ENCODE peak calls at places on chromosomes 5 and 9, in five cellular contexts. Z is A549; V is CD4-positive, alpha-beta T cell; E is HCT116; M is uterus. N is an unnamed sample.

GRCh38 chr5:14882658-14883580 is 11.3 kb upstream of the ANKH start:
- DNase-seq in E (no peak), V (no peak), Z (no peak), M (no peak), N (no peak)

GRCh38 chr5:151772029-151772867 is 494 bp downstream of the G3BP1 start:
- DNase-seq in M (peak), E (no peak), V (peak), Z (peak), N (peak)

GRCh38 chr5:52922384-52922783 is 66.8 kb upstream of the ITGA2 start:
- DNase-seq in E (peak), V (no peak), Z (peak), M (no peak), N (peak)

GRCh38 chr5:96595300-96596090 is 66.7 kb upstream of the CAST start:
- DNase-seq in E (no peak), Z (no peak), V (no peak), M (no peak), N (no peak)

GRCh38 chr9:5790923-5791322 is 42.0 kb downstream of the ERMP1 start:
- DNase-seq in M (no peak), E (no peak), V (no peak), Z (no peak), N (no peak)

GRCh38 chr5:122959740-122960450 is 76.6 kb downstream of the PPIC start:
- DNase-seq in E (no peak), Z (no peak), M (no peak), V (no peak), N (no peak)

GRCh38 chr5:181207214-181207959 is 2.4 kb upstream of the TRIM7 start:
- DNase-seq in V (peak), M (peak), Z (peak), E (peak), N (peak)

GRCh38 chr9:132762896-132763295 is 92.6 kb downstream of the GTF3C4 start:
- DNase-seq in V (no peak), M (no peak), Z (no peak), E (no peak), N (no peak)

GRCh38 chr5:171337207-171337562 is 28.1 kb downstream of the TLX3 start:
- DNase-seq in Z (no peak), M (no peak), V (no peak), E (no peak), N (no peak)

GRCh38 chr9:88574993-88575392 is 40.0 kb downstream of the NXNL2 start:
- DNase-seq in M (peak), E (no peak), Z (no peak), V (no peak), N (no peak)

GRCh38 chr5:158570502-158570901 is 529.2 kb downstream of the EBF1 start:
- DNase-seq in Z (no peak), E (no peak), M (no peak), V (no peak), N (no peak)

GRCh38 chr5:135660826-135661555 is 82.2 kb upstream of the CXCL14 start:
- DNase-seq in V (no peak), E (no peak), Z (no peak), M (no peak), N (no peak)

GRCh38 chr5:58871648-58872242 is 288.9 kb downstream of the RAB3C start:
- DNase-seq in E (peak), M (no peak), V (no peak), Z (peak), N (no peak)

GRCh38 chr9:10705383-10705782 is 92.6 kb upstream of the PTPRD start:
- DNase-seq in Z (no peak), V (no peak), E (no peak), M (no peak), N (no peak)

GRCh38 chr9:10701906-10702305 is 89.1 kb upstream of the PTPRD start:
- DNase-seq in Z (no peak), V (no peak), M (no peak), E (no peak), N (no peak)

GRCh38 chr9:10704720-10705119 is 91.9 kb upstream of the PTPRD start:
- DNase-seq in Z (no peak), M (no peak), V (no peak), E (no peak), N (no peak)

GRCh38 chr9:10700266-10700665 is 87.5 kb upstream of the PTPRD start:
- DNase-seq in V (no peak), E (no peak), M (no peak), Z (no peak), N (no peak)

GRCh38 chr9:10703139-10703538 is 90.3 kb upstream of the PTPRD start:
- DNase-seq in E (no peak), M (no peak), Z (no peak), V (no peak), N (no peak)
- TF ChIP-seq CTCF in E (no peak), M (no peak), Z (no peak), V (no peak), N (no peak)

GRCh38 chr5:179768326-179769085 is 25.3 kb upstream of the LTC4S start:
- DNase-seq in Z (no peak), E (no peak), V (no peak), M (no peak), N (no peak)
- TF ChIP-seq CTCF in Z (peak), E (no peak), V (no peak), M (no peak), N (no peak)

GRCh38 chr9:90900130-90900529 is 98.5 kb downstream of the SYK start:
- DNase-seq in M (no peak), Z (no peak), V (no peak), E (no peak), N (no peak)
- TF ChIP-seq CTCF in M (no peak), Z (no peak), V (no peak), E (no peak), N (no peak)

GRCh38 chr9:121720311-121720991 is 69.0 kb downstream of the DAB2IP start:
- DNase-seq in Z (no peak), E (no peak), M (no peak), V (no peak), N (no peak)

GRCh38 chr9:121718063-121718462 is 66.6 kb downstream of the DAB2IP start:
- DNase-seq in M (peak), Z (no peak), V (no peak), E (no peak), N (no peak)

GRCh38 chr9:121718501-121718900 is 67.1 kb downstream of the DAB2IP start:
- DNase-seq in Z (no peak), E (no peak), M (no peak), V (no peak), N (no peak)

GRCh38 chr9:121721770-121722169 is 70.3 kb downstream of the DAB2IP start:
- DNase-seq in Z (no peak), M (peak), E (no peak), V (no peak), N (no peak)

DNA sequence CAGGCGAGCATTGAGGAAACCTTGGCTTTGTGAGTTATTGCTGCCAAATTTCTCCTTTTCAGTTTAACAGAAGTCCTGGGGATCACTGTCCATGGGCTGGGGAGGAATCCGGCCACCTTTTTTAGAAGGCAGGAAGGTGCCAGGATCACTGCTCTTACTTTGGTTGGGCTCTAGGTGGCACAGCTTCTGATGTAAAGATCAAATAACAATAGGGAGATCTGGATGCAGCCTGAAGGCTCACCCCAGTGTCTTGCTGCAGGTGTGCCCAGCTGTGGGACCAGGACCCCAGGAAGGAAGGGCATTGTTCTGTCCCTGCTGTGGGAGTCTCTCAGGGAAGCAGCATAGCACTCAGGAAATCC is 69.5 kb downstream of the DAB2IP start:
- DNase-seq in V (no peak), Z (peak), E (no peak), M (no peak), N (no peak)
- TF ChIP-seq CTCF in V (no peak), Z (no peak), E (peak), M (no peak), N (no peak)

GRCh38 chr9:101126556-101126955 is 98.0 kb downstream of the PLPPR1 start:
- DNase-seq in V (no peak), M (no peak), Z (no peak), E (no peak), N (no peak)
- TF ChIP-seq CTCF in V (no peak), M (no peak), Z (no peak), E (no peak), N (no peak)

DNA sequence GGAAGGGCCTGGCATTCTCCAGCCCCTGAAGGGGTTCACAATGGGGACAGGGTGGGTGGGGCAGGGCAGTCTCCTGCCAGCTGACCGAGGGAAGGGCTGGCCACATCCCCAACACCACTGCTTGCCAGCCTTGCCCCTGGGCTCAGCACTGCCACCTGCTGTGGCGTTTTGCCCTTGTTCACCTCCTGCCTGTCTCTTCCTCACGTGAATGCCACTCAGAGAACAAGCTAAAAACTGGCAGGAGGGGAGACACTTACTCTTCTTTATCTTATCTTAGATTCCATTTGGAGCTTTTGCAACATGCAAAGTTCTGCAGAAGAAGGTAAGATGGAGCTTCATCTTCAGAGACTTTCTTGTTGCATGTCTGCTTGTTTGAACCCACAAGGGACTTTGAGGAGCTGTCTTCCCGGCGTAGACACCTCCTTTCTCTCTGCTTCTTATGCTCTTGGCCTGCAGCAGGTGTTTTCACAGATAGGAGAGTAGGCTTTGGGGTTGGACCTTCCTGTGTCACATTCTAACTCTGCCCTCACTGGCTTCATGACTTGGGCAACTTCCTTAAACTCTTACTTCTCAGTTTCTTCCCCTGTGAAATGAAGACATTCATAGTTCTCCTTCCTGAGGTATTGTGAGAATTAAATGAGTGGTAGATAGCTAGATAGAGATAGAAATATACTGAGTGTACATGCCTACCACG is 4.1 kb downstream of the LRSAM1 start:
- DNase-seq in E (no peak), V (no peak), M (no peak), Z (peak), N (no peak)
- TF ChIP-seq CTCF in E (no peak), V (peak), M (no peak), Z (peak), N (peak)

GRCh38 chr9:121929893-121930875 is 162.9 kb downstream of the TTLL11 start:
- DNase-seq in E (peak), V (no peak), Z (no peak), M (no peak), N (peak)
- TF ChIP-seq CTCF in E (peak), V (no peak), Z (no peak), M (no peak), N (peak)

GRCh38 chr5:136901-137300 is 44.9 kb downstream of the PLEKHG4B start:
- DNase-seq in E (no peak), Z (no peak), M (no peak), V (no peak), N (no peak)
- TF ChIP-seq CTCF in E (no peak), Z (no peak), M (no peak), V (no peak), N (no peak)

DNA sequence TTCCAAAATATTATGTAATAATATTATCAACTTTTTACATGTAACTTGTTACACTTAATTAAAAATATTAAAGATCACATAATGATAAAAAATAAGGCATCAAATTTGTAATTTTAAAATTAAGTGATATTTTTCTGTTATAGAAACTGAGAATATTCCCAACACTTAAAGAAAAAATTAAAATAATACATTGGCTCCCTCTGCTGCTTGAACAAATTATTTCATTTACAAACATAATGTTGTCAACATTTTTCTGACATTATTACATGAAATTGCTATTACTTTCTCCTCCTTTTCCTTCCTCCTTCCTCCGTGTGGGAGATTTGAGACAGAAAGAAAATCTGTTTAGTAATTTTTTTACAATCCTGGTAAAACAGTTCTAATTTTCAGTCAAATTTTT is 42.3 kb downstream of the RNF180 start:
- DNase-seq in E (no peak), Z (no peak), V (no peak), M (no peak), N (no peak)
- TF ChIP-seq CTCF in E (peak), Z (peak), V (no peak), M (peak), N (peak)

N was measured in Caco-2.